ENCODE peak calls at places on chromosomes 4 and X, in four cellular contexts. K is IMR-90, W is transverse colon, F is RWPE2. R is an unnamed sample. For H3K4me1, the result is how much of the 10 kb centered on the place peaks cover.

GRCh38 chr4:120446051-120446567 is 379.5 kb upstream of the MAD2L1 start:
- DNase-seq in K (no peak), W (no peak), F (no peak), R (peak)

GRCh38 chrX:113260474-113260873 is 419.8 kb upstream of the AMOT start:
- DNase-seq in K (no peak), W (no peak), F (no peak), R (peak)

GRCh38 chr4:121777625-121778024 is 12.7 kb upstream of the SMIM43 start:
- DNase-seq in K (no peak), W (no peak), F (no peak), R (no peak)

GRCh38 chrX:119236599-119237525 is 777 bp downstream of the PGRMC1 start:
- DNase-seq in K (peak), W (peak), F (no peak), R (peak)

GRCh38 chrX:100975212-100975611 is 5.7 kb downstream of the ARL13A start:
- DNase-seq in K (peak), W (no peak), F (no peak), R (no peak)

GRCh38 chrX:87110142-87110541 is 407.5 kb upstream of the KLHL4 start:
- DNase-seq in K (no peak), W (no peak), F (no peak), R (no peak)

GRCh38 chr4:140098481-140099132 is 55.4 kb downstream of the MAML3 start:
- DNase-seq in K (peak), W (no peak), F (no peak), R (no peak)

GRCh38 chrX:129058405-129058804 is 464.9 kb downstream of the SMARCA1 start:
- DNase-seq in K (no peak), W (no peak), F (no peak), R (no peak)

GRCh38 chr4:83109480-83110221 is 4.9 kb downstream of the PLAC8 start:
- DNase-seq in K (peak), W (peak), F (no peak), R (peak)

DNA sequence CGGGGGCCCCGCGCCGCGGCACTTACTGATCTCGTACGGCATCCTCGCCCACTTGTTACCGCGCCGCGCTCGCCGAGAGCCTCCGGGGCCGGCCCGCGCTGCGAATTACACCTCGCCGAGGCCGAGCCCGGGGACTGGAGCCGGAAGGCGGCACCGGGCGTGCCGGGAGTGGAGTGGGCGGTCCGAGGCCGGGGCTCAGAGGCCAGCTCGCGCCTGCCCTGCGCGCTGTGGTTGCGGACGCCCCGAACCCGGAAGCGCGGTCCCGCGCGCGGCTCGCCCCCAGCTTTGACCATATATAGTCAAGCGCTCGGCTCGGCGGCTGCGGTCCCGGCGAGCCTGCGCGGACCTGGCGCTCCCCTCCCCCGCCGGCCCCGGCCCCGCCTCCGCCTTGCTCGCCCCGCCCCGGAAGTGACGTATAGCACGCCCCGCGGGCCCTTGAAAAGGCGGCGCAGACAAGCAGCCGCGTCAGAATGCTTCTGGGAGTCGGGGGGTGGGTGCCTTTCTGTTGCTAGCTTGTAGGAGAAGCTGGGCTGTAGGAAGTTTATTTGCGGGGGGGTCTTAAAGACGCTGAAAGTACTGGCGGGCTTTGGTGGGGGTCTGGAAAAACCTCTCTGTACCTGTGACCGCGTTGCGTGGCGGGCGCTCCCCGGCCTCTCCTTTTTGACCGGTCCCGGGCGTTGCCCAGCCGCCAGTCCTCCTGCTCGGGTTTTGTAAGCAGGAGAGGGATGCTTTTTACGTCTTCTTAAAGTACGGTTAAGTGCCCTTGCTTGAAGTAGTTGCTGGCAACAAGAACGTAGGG is at the start of gene WDR1:
- DNase-seq in K (peak), W (peak), F (peak), R (peak)
- H3K4me1 ChIP-seq in K (under half), W (under half), F (under half), R (under half)

DNA sequence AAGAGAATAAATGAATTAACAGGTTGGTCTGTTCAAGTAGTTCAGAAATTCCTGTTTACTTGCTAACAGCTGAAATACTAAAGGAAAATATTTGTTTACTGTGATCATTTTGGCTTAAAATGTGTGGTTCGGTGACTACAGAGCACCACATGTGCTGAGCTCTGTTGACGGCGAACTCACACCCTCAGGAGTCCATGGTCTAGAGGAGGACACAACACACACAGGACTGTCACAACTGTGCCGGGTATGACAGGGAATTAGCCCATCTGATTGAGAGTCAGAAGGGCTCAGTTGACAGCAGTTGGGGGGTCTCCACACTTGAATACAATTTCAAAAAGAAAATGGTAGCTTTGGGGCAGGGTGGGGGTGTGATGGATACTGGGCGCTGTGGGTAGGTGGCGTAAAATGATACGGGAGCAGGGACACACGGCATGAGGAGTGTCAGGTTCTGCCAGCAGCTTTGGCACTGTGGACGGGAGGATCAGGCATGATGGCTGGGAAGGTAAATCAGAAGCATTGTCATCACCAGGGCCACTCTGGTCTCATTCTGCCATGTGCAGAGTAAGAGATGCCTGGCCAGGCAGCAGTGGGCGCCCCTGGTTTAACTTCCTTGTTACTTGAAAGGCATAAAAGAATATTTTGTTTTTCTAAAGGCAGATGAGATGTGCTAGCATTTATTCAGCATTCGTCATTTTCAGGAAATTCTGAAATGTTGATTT is 33.3 kb downstream of the CLDN22 start:
- DNase-seq in K (no peak), W (no peak), F (no peak), R (no peak)
- H3K4me1 ChIP-seq in K (under half), W (under half), F (under half), R (under half)

DNA sequence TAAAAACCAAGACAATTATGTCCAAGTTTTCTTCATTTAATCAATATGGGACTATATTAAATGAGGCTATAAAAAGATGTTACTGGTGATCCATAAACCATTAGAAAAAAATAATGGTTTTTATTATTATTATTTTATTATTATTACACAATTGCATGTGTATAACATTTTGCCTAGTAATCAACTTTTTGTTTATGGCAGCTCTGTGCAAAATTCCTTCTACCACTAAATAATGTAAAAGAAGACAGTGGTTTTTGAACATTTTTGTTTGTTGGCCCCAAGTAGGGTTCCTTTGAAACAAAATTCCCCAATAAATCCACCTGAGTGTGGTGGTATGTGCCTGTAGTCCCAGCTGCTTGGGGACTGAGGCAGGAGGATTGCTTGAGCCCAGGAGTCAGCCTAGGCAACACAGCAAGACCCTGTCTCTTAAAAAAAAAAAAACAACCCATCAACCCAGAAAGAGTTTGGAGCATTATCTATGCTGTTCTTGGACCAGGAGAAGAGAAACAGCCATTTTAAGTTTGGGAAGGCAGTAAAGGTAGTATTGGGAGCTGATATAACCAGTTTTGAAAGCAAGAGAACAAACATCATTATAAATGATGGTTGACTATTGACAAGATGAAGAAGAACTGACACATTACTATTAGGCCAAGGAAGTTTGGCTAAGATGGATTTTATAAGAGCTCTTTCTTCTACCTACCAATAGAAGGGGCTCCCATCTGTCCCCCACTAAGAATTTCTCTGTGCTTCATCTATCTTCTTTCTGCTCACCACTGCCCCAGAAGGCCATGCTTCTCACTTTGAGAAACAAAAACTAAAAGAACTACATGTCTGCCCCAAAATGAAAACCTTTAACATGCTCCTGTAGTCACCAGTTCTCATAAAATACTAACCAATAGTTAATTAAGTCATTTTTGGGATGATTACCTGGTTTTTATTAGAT is 2.2 kb downstream of the TMEM156 start:
- DNase-seq in K (no peak), W (no peak), F (no peak), R (no peak)
- H3K4me1 ChIP-seq in K (under half), W (under half), F (half or more), R (under half)

DNA sequence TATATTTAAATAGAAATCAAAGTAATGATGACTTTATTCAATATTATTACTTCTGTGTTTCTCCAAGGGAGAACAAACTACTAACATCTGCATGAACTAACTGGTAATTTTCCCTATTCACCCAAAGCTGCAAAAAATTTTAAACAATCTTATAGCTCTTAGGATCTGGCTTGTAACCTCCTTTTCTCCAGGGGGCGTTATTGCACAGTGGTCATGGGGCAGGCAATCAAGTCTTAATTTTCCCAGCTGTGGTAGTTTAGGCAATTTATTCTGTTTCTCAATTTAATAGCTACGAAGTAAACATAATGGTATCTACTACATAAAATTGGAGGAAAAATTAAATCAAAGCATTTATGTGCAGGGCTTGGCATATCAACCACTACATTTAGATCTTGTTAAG is 137.5 kb upstream of the GUCY1A1 start:
- DNase-seq in K (no peak), W (no peak), F (no peak), R (peak)
- H3K4me1 ChIP-seq in K (under half), W (under half), F (under half), R (under half)

DNA sequence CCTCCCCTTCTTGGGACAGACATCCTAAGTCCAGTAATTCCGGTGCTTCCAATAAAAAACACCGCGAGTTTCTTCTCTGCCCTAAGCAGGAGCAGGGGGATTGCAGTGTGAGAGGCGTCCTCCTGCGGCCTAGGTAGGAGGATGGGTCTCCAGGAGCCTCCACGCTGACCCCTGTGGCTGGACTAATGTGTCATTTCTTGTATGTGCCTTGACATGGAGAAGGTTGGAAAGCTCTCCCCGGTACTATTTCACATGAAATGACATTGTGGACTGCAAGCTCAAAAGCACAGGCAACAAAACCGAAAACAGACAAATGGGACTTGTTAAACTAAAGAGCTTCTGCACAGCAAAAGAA is 66.6 kb upstream of the ENPP6 start:
- DNase-seq in K (no peak), W (no peak), F (no peak), R (no peak)
- H3K4me1 ChIP-seq in K (under half), W (under half), F (under half), R (under half)

GRCh38 chr4:53478671-53479456 is 101.4 kb downstream of the FIP1L1 start:
- DNase-seq in K (peak), W (no peak), F (no peak), R (peak)
- H3K4me1 ChIP-seq in K (under half), W (under half), F (under half), R (half or more)

GRCh38 chrX:107718156-107718621 is 57.4 kb downstream of the TSC22D3 start:
- DNase-seq in K (peak), W (peak), F (no peak), R (peak)
- H3K4me1 ChIP-seq in K (under half), W (under half), F (under half), R (under half)